ENCODE peak calls at places on chromosomes 16 and 17, in five cellular contexts. V, D, I, F and E are unnamed samples. For H3K4me1, the result is how much of the 10 kb centered on the place peaks cover.

GRCh38 chr16:56384074-56384721 is 41.1 kb downstream of the AMFR start:
- DNase-seq in I (no peak), V (no peak), F (no peak), D (no peak), E (no peak)

GRCh38 chr16:3580271-3580670 is 3.1 kb upstream of the NLRC3 start:
- DNase-seq in F (no peak), V (peak), D (no peak), I (no peak), E (no peak)

GRCh38 chr17:45227631-45228120 is 6.0 kb downstream of the FMNL1 start:
- DNase-seq in I (no peak), F (no peak), V (no peak), D (no peak), E (no peak)

GRCh38 chr17:83194761-83195329 is 115.4 kb downstream of the METRNL start:
- DNase-seq in I (no peak), V (no peak), F (no peak), D (peak), E (no peak)

GRCh38 chr17:56756536-56756935 is 77.2 kb downstream of the C17orf67 start:
- DNase-seq in V (no peak), D (no peak), F (no peak), I (peak), E (no peak)

GRCh38 chr16:22665048-22665797 is 148.7 kb upstream of the HS3ST2 start:
- DNase-seq in F (no peak), D (no peak), V (no peak), I (no peak), E (no peak)

GRCh38 chr16:87662254-87663204 is 60.2 kb downstream of the JPH3 start:
- DNase-seq in F (no peak), D (no peak), V (no peak), I (no peak), E (no peak)

GRCh38 chr17:44915321-44915726 is at the start of gene GFAP:
- DNase-seq in V (no peak), F (no peak), I (no peak), D (no peak), E (no peak)

GRCh38 chr16:87392823-87393679 is 915 bp downstream of the MAP1LC3B start:
- DNase-seq in D (peak), V (peak), I (peak), F (no peak), E (peak)

GRCh38 chr17:59791603-59792457 is 84.4 kb downstream of the VMP1 start:
- DNase-seq in F (no peak), I (no peak), V (no peak), D (no peak), E (no peak)

GRCh38 chr17:50689956-50690886 is 17.5 kb downstream of the ANKRD40 start:
- DNase-seq in F (no peak), I (no peak), V (no peak), D (no peak), E (no peak)

GRCh38 chr16:22813946-22814325 is at the start of gene HS3ST2:
- DNase-seq in F (peak), V (no peak), D (no peak), I (no peak), E (no peak)

GRCh38 chr16:17330019-17330570 is 140.7 kb downstream of the XYLT1 start:
- DNase-seq in V (no peak), F (no peak), D (no peak), I (no peak), E (no peak)

GRCh38 chr16:71499775-71500364 is 10.7 kb upstream of the ZNF19 start:
- DNase-seq in I (peak), D (no peak), V (peak), F (peak), E (peak)

GRCh38 chr16:85505794-85506339 is 107.3 kb upstream of the GSE1 start:
- DNase-seq in I (no peak), D (no peak), F (peak), V (no peak), E (no peak)

GRCh38 chr17:20266806-20267458 is 200.4 kb downstream of the LGALS9B start:
- DNase-seq in V (no peak), I (no peak), D (no peak), F (no peak), E (no peak)

GRCh38 chr17:38751144-38751802 is 1.3 kb upstream of the PSMB3 start:
- DNase-seq in I (no peak), F (no peak), D (no peak), V (no peak), E (peak)

GRCh38 chr17:59761385-59762021 is 54.0 kb downstream of the VMP1 start:
- DNase-seq in F (no peak), D (no peak), V (no peak), I (no peak), E (peak)

GRCh38 chr16:85334718-85335583 is 222.7 kb upstream of the CIBAR2 start:
- DNase-seq in V (no peak), I (no peak), F (no peak), D (no peak), E (peak)

GRCh38 chr16:53829186-53829747 is 125.3 kb downstream of the FTO start:
- DNase-seq in F (no peak), I (no peak), D (no peak), V (no peak), E (no peak)

GRCh38 chr16:83393196-83393981 is 414.4 kb upstream of the HSBP1 start:
- DNase-seq in F (peak), V (peak), I (no peak), D (no peak), E (no peak)

GRCh38 chr16:84434800-84435199 is 66.5 kb downstream of the ATP2C2 start:
- DNase-seq in D (no peak), F (no peak), V (no peak), I (no peak), E (no peak)

GRCh38 chr17:40179923-40180659 is 2.8 kb downstream of the RAPGEFL1 start:
- DNase-seq in F (no peak), I (peak), D (no peak), V (no peak), E (no peak)

GRCh38 chr16:46830417-46830901 is 521 bp downstream of the C16orf87 start:
- DNase-seq in D (peak), I (no peak), F (peak), V (peak), E (no peak)

GRCh38 chr17:63702616-63703015 is 2.7 kb upstream of the LIMD2 start:
- DNase-seq in I (no peak), D (no peak), F (no peak), V (no peak), E (no peak)
- H3K4me3 ChIP-seq in I (no peak), D (no peak), F (no peak), V (peak), E (no peak)

GRCh38 chr17:43031666-43032065 is 6.6 kb downstream of the RND2 start:
- DNase-seq in F (no peak), D (no peak), I (no peak), V (no peak), E (no peak)
- H3K4me1 ChIP-seq in F (under half), D (under half), I (under half), V (under half), E (under half)

GRCh38 chr17:77887110-77887463 is 71.4 kb upstream of the TNRC6C start:
- DNase-seq in I (no peak), D (peak), F (no peak), V (no peak), E (no peak)
- H3K4me3 ChIP-seq in I (peak), D (no peak), F (peak), V (no peak), E (no peak)

GRCh38 chr16:31874354-31875111 is 926 bp downstream of the ZNF267 start:
- DNase-seq in F (no peak), D (no peak), V (peak), I (peak), E (peak)
- H3K4me1 ChIP-seq in F (under half), D (under half), V (under half), I (under half), E (under half)

GRCh38 chr17:34637548-34638525 is 58.5 kb downstream of the TMEM132E start:
- DNase-seq in D (peak), I (peak), V (peak), F (peak), E (peak)
- H3K4me3 ChIP-seq in D (peak), I (no peak), V (no peak), F (peak), E (no peak)

DNA sequence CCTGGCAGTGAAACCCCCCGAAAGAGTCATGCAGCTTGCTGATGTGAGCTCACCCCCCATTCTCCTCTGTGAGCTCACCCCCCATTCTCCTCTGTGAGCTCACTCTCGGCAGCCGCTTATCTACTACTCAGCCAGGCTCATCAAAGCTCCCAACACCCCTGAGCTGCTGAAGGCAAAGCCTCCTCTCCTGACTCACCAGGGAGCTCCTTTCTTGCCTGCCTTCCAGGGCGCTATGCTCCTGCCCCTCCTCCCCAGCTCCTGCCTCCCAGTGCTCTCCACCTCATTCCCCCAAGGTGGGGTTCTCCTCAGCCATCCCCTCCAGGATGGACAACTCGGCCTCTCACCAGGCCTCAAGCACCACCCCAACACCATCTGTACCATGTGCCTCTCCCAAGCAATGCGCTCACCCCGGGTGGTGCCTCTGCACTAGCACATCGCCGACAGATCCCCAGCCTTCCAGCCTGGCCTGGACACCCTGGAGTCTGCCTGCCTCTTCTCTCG is 27.7 kb upstream of the FAAP100 start:
- DNase-seq in D (no peak), F (no peak), I (no peak), V (no peak), E (no peak)
- H3K4me1 ChIP-seq in D (under half), F (under half), I (half or more), V (under half), E (under half)